ENCODE peak calls at places on chromosomes 6 and 20, in four cellular contexts. S is astrocyte of the spinal cord, V is HFFc6, B is AG04449. F is an unnamed sample.

GRCh38 chr6:3838992-3839867 is 9.9 kb upstream of the FAM50B start:
- DNase-seq in S (no peak), V (peak), B (no peak), F (no peak)

GRCh38 chr20:62156592-62157386 is 13.2 kb downstream of the SS18L1 start:
- DNase-seq in V (no peak), B (no peak), S (peak), F (peak)

GRCh38 chr6:131914967-131915751 is 36.0 kb downstream of the CCN2 start:
- DNase-seq in V (peak), B (no peak), S (peak), F (peak)

GRCh38 chr6:170294813-170295518 is 4.1 kb upstream of the DLL1 start:
- DNase-seq in B (no peak), S (no peak), V (no peak), F (no peak)

GRCh38 chr6:90459225-90459758 is 127.6 kb downstream of the MAP3K7 start:
- DNase-seq in S (no peak), V (no peak), B (no peak), F (no peak)

GRCh38 chr6:22447862-22448261 is 121.5 kb upstream of the HDGFL1 start:
- DNase-seq in B (no peak), S (peak), V (no peak), F (no peak)

GRCh38 chr20:11891827-11892521 is 25.7 kb upstream of the BTBD3 start:
- DNase-seq in S (peak), B (no peak), V (peak), F (peak)

GRCh38 chr6:138555294-138555988 is 56.1 kb upstream of the NHSL1 start:
- DNase-seq in S (peak), B (no peak), V (peak), F (no peak)

GRCh38 chr6:82862543-82862942 is 203.1 kb downstream of the UBE3D start:
- DNase-seq in S (peak), B (peak), V (peak), F (no peak)

GRCh38 chr6:24905485-24905884 is 30.3 kb downstream of the RIPOR2 start:
- DNase-seq in B (no peak), S (no peak), V (no peak), F (no peak)

GRCh38 chr6:39496951-39497350 is 174.4 kb upstream of the KCNK16 start:
- DNase-seq in B (no peak), V (no peak), S (no peak), F (no peak)

GRCh38 chr6:25601797-25602679 is 50.0 kb upstream of the SCGN start:
- DNase-seq in S (peak), B (peak), V (peak), F (peak)

GRCh38 chr6:34521463-34522288 is 34.5 kb downstream of the SPDEF start:
- DNase-seq in S (no peak), B (no peak), V (no peak), F (no peak)

GRCh38 chr20:13220857-13221297 is at the start of gene ISM1:
- DNase-seq in S (peak), V (no peak), B (no peak), F (peak)

GRCh38 chr6:153804755-153805330 is 234.2 kb upstream of the OPRM1 start:
- DNase-seq in S (no peak), V (no peak), B (no peak), F (no peak)

GRCh38 chr6:31797607-31798006 is 2.1 kb upstream of the VARS1 start:
- DNase-seq in S (no peak), V (no peak), B (no peak), F (no peak)

GRCh38 chr6:97669191-97669651 is 386.2 kb upstream of the MMS22L start:
- DNase-seq in S (peak), V (no peak), B (no peak), F (peak)

GRCh38 chr20:25346349-25346748 is 44.3 kb downstream of the ABHD12 start:
- DNase-seq in B (no peak), S (no peak), V (no peak), F (no peak)

GRCh38 chr6:163592872-163593271 is 178.4 kb downstream of the QKI start:
- DNase-seq in B (no peak), S (no peak), V (no peak), F (no peak)

GRCh38 chr6:143247586-143247985 is 186.9 kb downstream of the AIG1 start:
- DNase-seq in B (no peak), S (no peak), V (no peak), F (no peak)

GRCh38 chr6:18503588-18504231 is 116.6 kb downstream of the RNF144B start:
- DNase-seq in B (no peak), S (peak), V (peak), F (peak)

GRCh38 chr6:57089265-57089664 is 723 bp upstream of the ZNF451 start:
- DNase-seq in S (no peak), V (no peak), B (no peak), F (peak)

GRCh38 chr6:2640551-2640950 is 110.2 kb downstream of the MYLK4 start:
- DNase-seq in V (no peak), S (no peak), B (no peak), F (no peak)

GRCh38 chr6:106547961-106548453 is 81.3 kb downstream of the RTN4IP1 start:
- DNase-seq in B (no peak), S (peak), V (no peak), F (no peak)

GRCh38 chr6:161660666-161661571 is 387.1 kb upstream of the AGPAT4 start:
- DNase-seq in V (no peak), S (no peak), B (no peak), F (no peak)

GRCh38 chr6:78611886-78612480 is 255.4 kb upstream of the IRAK1BP1 start:
- DNase-seq in S (peak), V (peak), B (no peak), F (no peak)

GRCh38 chr20:46027245-46027853 is 1.7 kb upstream of the SLC12A5 start:
- DNase-seq in S (peak), V (peak), B (no peak), F (no peak)

GRCh38 chr6:52541135-52541534 is 35.7 kb downstream of the TRAM2 start:
- DNase-seq in B (no peak), V (no peak), S (no peak), F (no peak)

GRCh38 chr6:165850434-165851019 is 187.5 kb upstream of the PDE10A start:
- DNase-seq in V (peak), B (no peak), S (peak), F (peak)

GRCh38 chr20:35768731-35769664 is 2.8 kb upstream of the PHF20 start:
- DNase-seq in B (peak), S (peak), V (peak), F (peak)

GRCh38 chr20:37207176-37207575 is 27.8 kb upstream of the MROH8 start:
- DNase-seq in V (no peak), S (no peak), B (no peak), F (no peak)

GRCh38 chr6:13177617-13178506 is 150.5 kb downstream of the TBC1D7 start:
- DNase-seq in V (no peak), B (no peak), S (no peak), F (no peak)

GRCh38 chr6:126127662-126128061 is 141.3 kb downstream of the TRMT11 start:
- DNase-seq in B (no peak), V (no peak), S (peak), F (no peak)
- TF ChIP-seq CTCF in B (no peak), V (no peak), S (peak), F (peak)

GRCh38 chr6:168196385-168196860 is 117.4 kb upstream of the FRMD1 start:
- DNase-seq in S (no peak), V (no peak), B (no peak), F (no peak)
- TF ChIP-seq CTCF in S (no peak), V (no peak), B (no peak), F (no peak)

GRCh38 chr6:85537055-85537494 is 56.6 kb downstream of the SNX14 start:
- DNase-seq in S (peak), V (peak), B (no peak), F (peak)
- TF ChIP-seq CTCF in S (peak), V (peak), B (peak), F (peak)

DNA sequence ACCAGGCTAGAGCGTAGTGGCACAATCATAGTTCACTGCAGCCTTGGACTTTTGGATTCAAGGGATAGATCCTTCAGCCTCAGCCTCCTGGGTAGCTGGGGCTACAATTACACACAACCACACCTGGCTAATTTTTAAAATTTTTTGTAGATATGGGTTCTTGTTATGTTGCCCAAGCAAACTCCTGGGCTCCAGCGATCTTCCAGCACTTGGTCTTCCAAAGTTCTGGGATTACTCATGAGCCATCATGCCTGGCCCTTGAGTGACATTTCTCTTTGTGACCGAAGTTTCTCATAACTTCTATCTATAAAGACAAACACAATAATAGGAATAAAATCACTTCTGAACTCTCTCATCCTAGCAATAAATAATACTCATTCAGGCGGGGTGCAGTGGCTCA is 26.1 kb upstream of the GMPR start:
- DNase-seq in V (no peak), B (no peak), S (no peak), F (no peak)
- TF ChIP-seq CTCF in V (no peak), B (no peak), S (no peak), F (no peak)

DNA sequence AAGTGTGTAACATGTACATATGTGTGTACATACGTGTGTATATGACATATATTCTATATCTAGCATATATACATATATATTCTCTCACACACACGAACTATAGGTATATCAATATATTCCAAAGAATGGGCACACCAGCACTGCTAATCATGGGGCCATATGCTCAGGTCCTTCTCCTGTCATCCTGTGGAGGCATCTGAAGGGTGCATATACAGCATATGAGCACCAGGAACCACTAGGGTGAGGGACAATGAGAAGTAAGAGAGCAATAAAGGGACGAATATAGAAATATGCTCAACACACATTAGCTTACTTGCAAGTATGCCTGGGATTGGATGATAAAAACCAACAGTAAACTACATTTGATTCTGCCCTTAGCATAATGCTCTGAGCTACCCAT is 271.9 kb upstream of the THEMIS start:
- DNase-seq in S (no peak), V (no peak), B (no peak), F (no peak)
- TF ChIP-seq CTCF in S (no peak), V (no peak), B (no peak), F (no peak)

GRCh38 chr6:151905854-151906253 is 98.4 kb downstream of the ESR1 start:
- DNase-seq in V (no peak), B (no peak), S (no peak), F (no peak)

GRCh38 chr6:151916075-151916474 is 108.6 kb downstream of the ESR1 start:
- DNase-seq in B (no peak), V (no peak), S (no peak), F (no peak)

GRCh38 chr6:151914475-151914874 is 107.0 kb downstream of the ESR1 start:
- DNase-seq in S (no peak), B (no peak), V (peak), F (no peak)

GRCh38 chr6:151916680-151917164 is 109.2 kb downstream of the ESR1 start:
- DNase-seq in V (peak), B (no peak), S (peak), F (no peak)

DNA sequence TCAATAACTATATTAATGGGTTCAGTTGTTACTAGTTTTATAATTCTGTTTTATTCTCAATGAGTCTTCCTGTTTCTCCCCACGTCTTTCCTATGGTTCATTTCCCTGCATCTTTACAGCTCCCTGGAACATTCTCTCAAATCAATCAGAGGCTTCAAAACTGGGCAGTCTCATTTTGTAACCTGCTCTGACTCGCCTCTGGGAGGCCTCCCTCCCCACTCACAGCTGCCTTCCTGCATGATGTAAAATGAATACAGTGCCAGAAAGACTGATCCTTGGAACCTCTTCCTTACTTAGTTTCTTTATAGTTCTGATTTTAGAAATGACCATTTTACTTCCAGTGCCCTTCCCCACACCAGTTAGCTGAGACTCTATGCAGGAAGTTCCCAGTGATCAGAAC is 103.9 kb downstream of the ESR1 start:
- DNase-seq in S (no peak), B (no peak), V (no peak), F (no peak)
- TF ChIP-seq CTCF in S (no peak), B (no peak), V (no peak), F (no peak)